ENCODE peak calls at places on chromosomes 11 and 22, in six cellular contexts. One of them, this sample, is unnamed.

GRCh38 chr11:122979103-122979814 is 2.4 kb downstream of the BSX start:
- DNase-seq in nucleus accumbens: no peak
- DNase-seq in A549: no peak
- DNase-seq in lung: no peak
- DNase-seq in EL: no peak
- DNase-seq in anterior cingulate cortex: no peak
- DNase-seq in this sample: no peak

GRCh38 chr11:6319879-6320410 is 356 bp downstream of the CAVIN3 start:
- DNase-seq in nucleus accumbens: no peak
- DNase-seq in A549: peak
- DNase-seq in lung: peak
- DNase-seq in EL: peak
- DNase-seq in anterior cingulate cortex: no peak
- DNase-seq in this sample: no peak

GRCh38 chr11:134599180-134599810 is 187.3 kb upstream of the B3GAT1 start:
- DNase-seq in nucleus accumbens: no peak
- DNase-seq in A549: no peak
- DNase-seq in lung: no peak
- DNase-seq in EL: no peak
- DNase-seq in anterior cingulate cortex: no peak
- DNase-seq in this sample: no peak

GRCh38 chr22:33909906-33910305 is 10.4 kb downstream of the LARGE1 start:
- DNase-seq in nucleus accumbens: no peak
- DNase-seq in A549: no peak
- DNase-seq in lung: no peak
- DNase-seq in EL: no peak
- DNase-seq in anterior cingulate cortex: no peak
- DNase-seq in this sample: no peak

GRCh38 chr11:70506986-70507385 is 108.7 kb downstream of the CTTN start:
- DNase-seq in nucleus accumbens: no peak
- DNase-seq in A549: no peak
- DNase-seq in lung: no peak
- DNase-seq in EL: no peak
- DNase-seq in anterior cingulate cortex: no peak
- DNase-seq in this sample: no peak

GRCh38 chr11:79437274-79437980 is 3.4 kb downstream of the TENM4 start:
- DNase-seq in nucleus accumbens: no peak
- DNase-seq in A549: no peak
- DNase-seq in lung: peak
- DNase-seq in EL: peak
- DNase-seq in anterior cingulate cortex: no peak
- DNase-seq in this sample: no peak

GRCh38 chr22:20299736-20300136 is 20.1 kb downstream of the DGCR6L start:
- DNase-seq in nucleus accumbens: no peak
- DNase-seq in A549: no peak
- DNase-seq in lung: no peak
- DNase-seq in EL: no peak
- DNase-seq in anterior cingulate cortex: no peak
- DNase-seq in this sample: no peak

GRCh38 chr22:43292633-43293025 is 50.5 kb downstream of the SCUBE1 start:
- DNase-seq in nucleus accumbens: no peak
- DNase-seq in A549: no peak
- DNase-seq in lung: no peak
- DNase-seq in EL: no peak
- DNase-seq in anterior cingulate cortex: no peak
- DNase-seq in this sample: no peak

GRCh38 chr22:28600546-28601143 is 79.0 kb downstream of the TTC28 start:
- DNase-seq in nucleus accumbens: no peak
- DNase-seq in A549: peak
- DNase-seq in lung: no peak
- DNase-seq in EL: peak
- DNase-seq in anterior cingulate cortex: no peak
- DNase-seq in this sample: no peak

GRCh38 chr22:23163665-23164064 is 16.6 kb upstream of the BCR start:
- DNase-seq in nucleus accumbens: no peak
- DNase-seq in A549: no peak
- DNase-seq in lung: no peak
- DNase-seq in EL: no peak
- DNase-seq in anterior cingulate cortex: peak
- DNase-seq in this sample: no peak

GRCh38 chr11:124646148-124646547 is 23.5 kb downstream of the TBRG1 start:
- DNase-seq in nucleus accumbens: no peak
- DNase-seq in A549: no peak
- DNase-seq in lung: no peak
- DNase-seq in EL: no peak
- DNase-seq in anterior cingulate cortex: no peak
- DNase-seq in this sample: no peak

GRCh38 chr11:84901986-84902385 is 725.2 kb downstream of the DLG2 start:
- DNase-seq in nucleus accumbens: no peak
- DNase-seq in A549: no peak
- DNase-seq in lung: no peak
- DNase-seq in EL: peak
- DNase-seq in anterior cingulate cortex: no peak
- DNase-seq in this sample: no peak

GRCh38 chr11:17531818-17532131 is 12.4 kb downstream of the USH1C start:
- DNase-seq in nucleus accumbens: no peak
- DNase-seq in A549: no peak
- DNase-seq in lung: no peak
- DNase-seq in EL: peak
- DNase-seq in anterior cingulate cortex: no peak
- DNase-seq in this sample: no peak

GRCh38 chr22:23266780-23267179 is 86.5 kb downstream of the BCR start:
- DNase-seq in nucleus accumbens: no peak
- DNase-seq in A549: no peak
- DNase-seq in lung: no peak
- DNase-seq in EL: no peak
- DNase-seq in anterior cingulate cortex: no peak
- DNase-seq in this sample: no peak

GRCh38 chr11:118918686-118919280 is 6.9 kb downstream of the BCL9L start:
- DNase-seq in nucleus accumbens: no peak
- DNase-seq in A549: peak
- DNase-seq in lung: no peak
- DNase-seq in EL: peak
- DNase-seq in anterior cingulate cortex: no peak
- DNase-seq in this sample: no peak

GRCh38 chr11:3958301-3958700 is 102.8 kb downstream of the STIM1 start:
- DNase-seq in nucleus accumbens: no peak
- DNase-seq in A549: no peak
- DNase-seq in lung: no peak
- DNase-seq in EL: peak
- DNase-seq in anterior cingulate cortex: no peak
- DNase-seq in this sample: no peak

GRCh38 chr22:30871391-30872281 is 96.9 kb downstream of the MORC2 start:
- DNase-seq in nucleus accumbens: no peak
- DNase-seq in A549: no peak
- DNase-seq in lung: no peak
- DNase-seq in EL: no peak
- DNase-seq in anterior cingulate cortex: no peak
- DNase-seq in this sample: no peak

GRCh38 chr11:129643031-129643721 is 172.5 kb upstream of the TMEM45B start:
- DNase-seq in nucleus accumbens: no peak
- DNase-seq in A549: peak
- DNase-seq in lung: peak
- DNase-seq in EL: peak
- DNase-seq in anterior cingulate cortex: no peak
- DNase-seq in this sample: no peak

GRCh38 chr11:60985991-60986915 is 14.8 kb downstream of the CD6 start:
- DNase-seq in nucleus accumbens: no peak
- DNase-seq in A549: peak
- DNase-seq in lung: peak
- DNase-seq in EL: peak
- DNase-seq in anterior cingulate cortex: no peak
- DNase-seq in this sample: peak

GRCh38 chr11:64118871-64119495 is 46.9 kb downstream of the MACROD1 start:
- DNase-seq in nucleus accumbens: no peak
- DNase-seq in A549: no peak
- DNase-seq in lung: no peak
- DNase-seq in EL: no peak
- DNase-seq in anterior cingulate cortex: no peak
- DNase-seq in this sample: no peak

GRCh38 chr22:24011735-24012068 is 598 bp downstream of the CABIN1 start:
- DNase-seq in nucleus accumbens: no peak
- DNase-seq in A549: no peak
- DNase-seq in lung: no peak
- DNase-seq in EL: no peak
- DNase-seq in anterior cingulate cortex: no peak
- DNase-seq in this sample: no peak

GRCh38 chr22:49381595-49382450 is 445.9 kb downstream of the BRD1 start:
- DNase-seq in nucleus accumbens: no peak
- DNase-seq in A549: no peak
- DNase-seq in lung: peak
- DNase-seq in EL: no peak
- DNase-seq in anterior cingulate cortex: no peak
- DNase-seq in this sample: no peak